ENCODE peak calls at places on chromosomes 6 and 20, in five cellular contexts. N is LoVo; R is HS-27A; O is CD4-positive, alpha-beta T cell; Q is activated CD4-positive, CD25-positive, alpha-beta regulatory T cell. H is an unnamed sample.

GRCh38 chr6:136487746-136488145 is 62.5 kb downstream of the MAP7 start:
- DNase-seq in N (no peak), R (no peak), O (no peak), Q (no peak), H (no peak)

GRCh38 chr20:34993941-34994508 is 38.4 kb downstream of the MYH7B start:
- DNase-seq in N (no peak), R (no peak), O (no peak), Q (no peak), H (no peak)

GRCh38 chr20:45918779-45919535 is 7.0 kb upstream of the PLTP start:
- DNase-seq in N (no peak), R (no peak), O (no peak), Q (no peak), H (no peak)

GRCh38 chr6:159254186-159254585 is 85.0 kb downstream of the FNDC1 start:
- DNase-seq in N (no peak), R (no peak), O (no peak), Q (no peak), H (no peak)

GRCh38 chr20:10463622-10464021 is 28.5 kb downstream of the SLX4IP start:
- DNase-seq in N (no peak), R (no peak), O (no peak), Q (no peak), H (no peak)

GRCh38 chr6:1817033-1817761 is 207.5 kb downstream of the FOXC1 start:
- DNase-seq in N (no peak), R (no peak), O (no peak), Q (no peak), H (no peak)

GRCh38 chr6:17361013-17361412 is 32.4 kb upstream of the CAP2 start:
- DNase-seq in N (no peak), R (peak), O (no peak), Q (no peak), H (no peak)

GRCh38 chr6:84773133-84773430 is 8.7 kb upstream of the TBX18 start:
- DNase-seq in N (no peak), R (no peak), O (no peak), Q (no peak), H (no peak)

GRCh38 chr6:154842828-154843227 is 109.6 kb downstream of the SCAF8 start:
- DNase-seq in N (no peak), R (no peak), O (no peak), Q (no peak), H (no peak)

GRCh38 chr6:108568101-108568500 is 7.4 kb downstream of the FOXO3 start:
- DNase-seq in N (no peak), R (no peak), O (no peak), Q (no peak), H (no peak)

GRCh38 chr20:20174089-20174835 is 121.9 kb downstream of the CFAP61 start:
- DNase-seq in N (no peak), R (no peak), O (no peak), Q (no peak), H (no peak)

GRCh38 chr20:47125553-47126373 is 230.7 kb downstream of the ZMYND8 start:
- DNase-seq in N (no peak), R (no peak), O (no peak), Q (no peak), H (no peak)

GRCh38 chr6:33416386-33417126 is 1.4 kb downstream of the CUTA start:
- DNase-seq in N (no peak), R (no peak), O (no peak), Q (no peak), H (no peak)

GRCh38 chr20:11063459-11063858 is 389.7 kb upstream of the JAG1 start:
- DNase-seq in N (no peak), R (no peak), O (no peak), Q (no peak), H (no peak)

GRCh38 chr20:63098195-63098810 is 91.5 kb upstream of the BHLHE23 start:
- DNase-seq in N (no peak), R (no peak), O (no peak), Q (no peak), H (no peak)

GRCh38 chr6:73131706-73132105 is 93.6 kb downstream of the KHDC1L start:
- DNase-seq in N (no peak), R (no peak), O (no peak), Q (no peak), H (no peak)

GRCh38 chr6:153015094-153015645 is 12.7 kb upstream of the MTRF1L start:
- DNase-seq in N (no peak), R (no peak), O (no peak), Q (no peak), H (no peak)

H was measured in H1.